ENCODE peak calls at places on chromosomes 7 and 10, in six cellular contexts. One of them, this sample, is unnamed.

GRCh38 chr7:28347964-28348363 is 64.4 kb upstream of the CREB5 start:
- DNase-seq in fibroblast of lung: peak
- DNase-seq in CD8-positive, alpha-beta T cell: no peak
- DNase-seq in CD8-positive, alpha-beta memory T cell: no peak
- DNase-seq in tibial artery: no peak
- DNase-seq in ovary: no peak
- DNase-seq in this sample: no peak

GRCh38 chr7:44608916-44609648 is 2.7 kb downstream of the OGDH start:
- DNase-seq in tibial artery: no peak
- DNase-seq in CD8-positive, alpha-beta memory T cell: no peak
- DNase-seq in ovary: no peak
- DNase-seq in CD8-positive, alpha-beta T cell: no peak
- DNase-seq in fibroblast of lung: no peak
- DNase-seq in this sample: peak

GRCh38 chr10:113484487-113484886 is 68.4 kb upstream of the HABP2 start:
- DNase-seq in fibroblast of lung: no peak
- DNase-seq in CD8-positive, alpha-beta T cell: no peak
- DNase-seq in CD8-positive, alpha-beta memory T cell: no peak
- DNase-seq in tibial artery: no peak
- DNase-seq in ovary: no peak
- DNase-seq in this sample: no peak

GRCh38 chr7:107501593-107501992 is 31.7 kb downstream of the GPR22 start:
- DNase-seq in fibroblast of lung: peak
- DNase-seq in ovary: no peak
- DNase-seq in CD8-positive, alpha-beta T cell: no peak
- DNase-seq in tibial artery: no peak
- DNase-seq in CD8-positive, alpha-beta memory T cell: no peak
- DNase-seq in this sample: peak

GRCh38 chr7:2979276-2979675 is 64.4 kb downstream of the CARD11 start:
- DNase-seq in CD8-positive, alpha-beta T cell: no peak
- DNase-seq in CD8-positive, alpha-beta memory T cell: peak
- DNase-seq in fibroblast of lung: no peak
- DNase-seq in ovary: no peak
- DNase-seq in tibial artery: no peak
- DNase-seq in this sample: no peak

GRCh38 chr10:60140681-60141632 is 234.6 kb upstream of the CCDC6 start:
- DNase-seq in CD8-positive, alpha-beta T cell: no peak
- DNase-seq in CD8-positive, alpha-beta memory T cell: no peak
- DNase-seq in tibial artery: no peak
- DNase-seq in ovary: peak
- DNase-seq in fibroblast of lung: peak
- DNase-seq in this sample: peak

GRCh38 chr10:48287417-48288391 is 13.2 kb upstream of the FRMPD2 start:
- DNase-seq in tibial artery: no peak
- DNase-seq in ovary: peak
- DNase-seq in CD8-positive, alpha-beta memory T cell: no peak
- DNase-seq in fibroblast of lung: no peak
- DNase-seq in CD8-positive, alpha-beta T cell: no peak
- DNase-seq in this sample: no peak

GRCh38 chr7:73717991-73718405 is 1.5 kb downstream of the STX1A start:
- DNase-seq in CD8-positive, alpha-beta memory T cell: peak
- DNase-seq in tibial artery: no peak
- DNase-seq in CD8-positive, alpha-beta T cell: peak
- DNase-seq in fibroblast of lung: peak
- DNase-seq in ovary: no peak
- DNase-seq in this sample: peak

GRCh38 chr7:30472771-30473392 is 5.7 kb downstream of the NOD1 start:
- DNase-seq in CD8-positive, alpha-beta T cell: no peak
- DNase-seq in tibial artery: no peak
- DNase-seq in fibroblast of lung: peak
- DNase-seq in CD8-positive, alpha-beta memory T cell: no peak
- DNase-seq in ovary: no peak
- DNase-seq in this sample: peak

GRCh38 chr7:117064688-117065087 is 111.4 kb downstream of the ST7 start:
- DNase-seq in CD8-positive, alpha-beta memory T cell: no peak
- DNase-seq in tibial artery: no peak
- DNase-seq in CD8-positive, alpha-beta T cell: no peak
- DNase-seq in ovary: no peak
- DNase-seq in fibroblast of lung: no peak
- DNase-seq in this sample: no peak

GRCh38 chr7:139602143-139602722 is 78.7 kb downstream of the CLEC2L start:
- DNase-seq in ovary: no peak
- DNase-seq in fibroblast of lung: peak
- DNase-seq in tibial artery: no peak
- DNase-seq in CD8-positive, alpha-beta T cell: no peak
- DNase-seq in CD8-positive, alpha-beta memory T cell: peak
- DNase-seq in this sample: peak

GRCh38 chr7:20193242-20193777 is 23.9 kb downstream of the MACC1 start:
- DNase-seq in tibial artery: no peak
- DNase-seq in CD8-positive, alpha-beta T cell: no peak
- DNase-seq in fibroblast of lung: peak
- DNase-seq in CD8-positive, alpha-beta memory T cell: no peak
- DNase-seq in ovary: no peak
- DNase-seq in this sample: no peak

GRCh38 chr7:88610942-88611341 is 148.6 kb upstream of the ZNF804B start:
- DNase-seq in tibial artery: no peak
- DNase-seq in ovary: no peak
- DNase-seq in fibroblast of lung: no peak
- DNase-seq in CD8-positive, alpha-beta T cell: no peak
- DNase-seq in CD8-positive, alpha-beta memory T cell: no peak
- DNase-seq in this sample: no peak

GRCh38 chr7:95776561-95777185 is 4.3 kb downstream of the DYNC1I1 start:
- DNase-seq in ovary: no peak
- DNase-seq in fibroblast of lung: no peak
- DNase-seq in tibial artery: no peak
- DNase-seq in CD8-positive, alpha-beta memory T cell: no peak
- DNase-seq in CD8-positive, alpha-beta T cell: no peak
- DNase-seq in this sample: peak

GRCh38 chr7:95772298-95772770 is at the start of gene DYNC1I1:
- DNase-seq in CD8-positive, alpha-beta T cell: no peak
- DNase-seq in CD8-positive, alpha-beta memory T cell: no peak
- DNase-seq in tibial artery: peak
- DNase-seq in ovary: peak
- DNase-seq in fibroblast of lung: peak
- DNase-seq in this sample: peak

GRCh38 chr7:95777266-95777665 is 4.9 kb downstream of the DYNC1I1 start:
- DNase-seq in tibial artery: no peak
- DNase-seq in CD8-positive, alpha-beta T cell: no peak
- DNase-seq in fibroblast of lung: no peak
- DNase-seq in ovary: no peak
- DNase-seq in CD8-positive, alpha-beta memory T cell: no peak
- DNase-seq in this sample: no peak

DNA sequence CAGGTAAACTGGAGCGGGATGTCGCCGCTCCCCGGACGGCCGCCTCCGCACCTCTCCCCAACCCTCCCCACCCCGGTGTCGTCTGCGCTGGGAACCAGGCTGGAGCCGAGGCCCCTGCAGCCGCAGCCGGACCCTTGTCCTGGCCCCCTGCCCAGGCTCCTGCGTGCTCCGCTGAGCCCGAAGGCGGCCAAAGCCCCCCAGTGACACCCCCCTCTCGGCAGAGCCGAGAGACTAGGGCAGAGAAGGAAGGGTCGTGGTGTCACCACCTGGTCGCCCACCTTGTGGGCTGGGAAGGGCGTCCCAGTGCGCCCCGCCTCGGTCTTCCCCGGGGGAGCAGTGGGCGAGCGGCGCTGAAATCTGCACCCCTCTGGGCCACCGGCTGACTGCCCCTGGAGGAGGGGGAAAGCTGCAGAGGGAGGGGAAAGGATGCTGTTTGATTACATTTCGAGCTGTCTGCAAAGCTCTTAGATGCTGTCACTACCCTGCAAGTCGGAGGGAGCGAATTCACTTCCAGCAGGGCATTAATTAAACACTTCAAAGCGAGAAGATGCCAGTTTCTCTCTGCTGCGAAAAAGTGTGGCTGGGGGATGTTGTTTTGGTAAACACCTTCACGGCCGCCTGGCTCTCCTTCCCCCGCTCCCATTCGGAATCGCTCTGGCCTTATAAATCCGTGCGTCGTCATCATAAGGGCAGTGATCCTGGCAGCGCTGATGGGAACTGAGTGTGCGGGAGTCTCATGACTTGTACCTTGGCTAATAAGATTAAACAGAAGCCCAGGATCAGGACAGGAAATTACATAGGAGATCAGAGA is 622 bp downstream of the DYNC1I1 start:
- DNase-seq in CD8-positive, alpha-beta T cell: no peak
- DNase-seq in fibroblast of lung: peak
- DNase-seq in ovary: peak
- DNase-seq in CD8-positive, alpha-beta memory T cell: no peak
- DNase-seq in tibial artery: peak
- DNase-seq in this sample: peak
- H3K4me3 ChIP-seq in CD8-positive, alpha-beta T cell: no peak
- H3K4me3 ChIP-seq in fibroblast of lung: peak
- H3K4me3 ChIP-seq in ovary: peak
- H3K4me3 ChIP-seq in CD8-positive, alpha-beta memory T cell: no peak
- H3K4me3 ChIP-seq in tibial artery: peak
- H3K4me3 ChIP-seq in this sample: peak

GRCh38 chr10:61992683-61993629 is 91.5 kb downstream of the ARID5B start:
- DNase-seq in ovary: no peak
- DNase-seq in fibroblast of lung: peak
- DNase-seq in CD8-positive, alpha-beta T cell: peak
- DNase-seq in tibial artery: peak
- DNase-seq in CD8-positive, alpha-beta memory T cell: peak
- DNase-seq in this sample: peak
- H3K4me3 ChIP-seq in ovary: no peak
- H3K4me3 ChIP-seq in fibroblast of lung: peak
- H3K4me3 ChIP-seq in CD8-positive, alpha-beta T cell: no peak
- H3K4me3 ChIP-seq in tibial artery: peak
- H3K4me3 ChIP-seq in CD8-positive, alpha-beta memory T cell: peak
- H3K4me3 ChIP-seq in this sample: peak

GRCh38 chr10:124446830-124447740 is 2.8 kb downstream of the NKX1-2 start:
- DNase-seq in tibial artery: no peak
- DNase-seq in ovary: no peak
- DNase-seq in CD8-positive, alpha-beta memory T cell: no peak
- DNase-seq in fibroblast of lung: no peak
- DNase-seq in CD8-positive, alpha-beta T cell: no peak
- DNase-seq in this sample: no peak
- H3K4me3 ChIP-seq in tibial artery: no peak
- H3K4me3 ChIP-seq in ovary: no peak
- H3K4me3 ChIP-seq in CD8-positive, alpha-beta memory T cell: no peak
- H3K4me3 ChIP-seq in fibroblast of lung: no peak
- H3K4me3 ChIP-seq in CD8-positive, alpha-beta T cell: no peak
- H3K4me3 ChIP-seq in this sample: peak

GRCh38 chr10:42997849-42998165 is 79.1 kb upstream of the RET start:
- DNase-seq in tibial artery: no peak
- DNase-seq in CD8-positive, alpha-beta T cell: no peak
- DNase-seq in ovary: no peak
- DNase-seq in fibroblast of lung: no peak
- DNase-seq in CD8-positive, alpha-beta memory T cell: no peak
- DNase-seq in this sample: no peak
- H3K4me3 ChIP-seq in tibial artery: no peak
- H3K4me3 ChIP-seq in CD8-positive, alpha-beta T cell: no peak
- H3K4me3 ChIP-seq in ovary: no peak
- H3K4me3 ChIP-seq in fibroblast of lung: no peak
- H3K4me3 ChIP-seq in CD8-positive, alpha-beta memory T cell: no peak
- H3K4me3 ChIP-seq in this sample: no peak

GRCh38 chr10:92755725-92756124 is 66.0 kb downstream of the HHEX start:
- DNase-seq in ovary: no peak
- DNase-seq in fibroblast of lung: peak
- DNase-seq in CD8-positive, alpha-beta T cell: no peak
- DNase-seq in tibial artery: no peak
- DNase-seq in CD8-positive, alpha-beta memory T cell: no peak
- DNase-seq in this sample: no peak

GRCh38 chr10:92758594-92758993 is 68.8 kb downstream of the HHEX start:
- DNase-seq in tibial artery: no peak
- DNase-seq in CD8-positive, alpha-beta memory T cell: no peak
- DNase-seq in CD8-positive, alpha-beta T cell: no peak
- DNase-seq in fibroblast of lung: no peak
- DNase-seq in ovary: no peak
- DNase-seq in this sample: no peak

GRCh38 chr10:92757720-92758119 is 68.0 kb downstream of the HHEX start:
- DNase-seq in tibial artery: no peak
- DNase-seq in ovary: no peak
- DNase-seq in fibroblast of lung: no peak
- DNase-seq in CD8-positive, alpha-beta memory T cell: no peak
- DNase-seq in CD8-positive, alpha-beta T cell: no peak
- DNase-seq in this sample: no peak

GRCh38 chr10:92756233-92757065 is 66.7 kb downstream of the HHEX start:
- DNase-seq in fibroblast of lung: peak
- DNase-seq in CD8-positive, alpha-beta memory T cell: no peak
- DNase-seq in tibial artery: no peak
- DNase-seq in CD8-positive, alpha-beta T cell: no peak
- DNase-seq in ovary: no peak
- DNase-seq in this sample: no peak

GRCh38 chr10:92757066-92757716 is 67.4 kb downstream of the HHEX start:
- DNase-seq in CD8-positive, alpha-beta T cell: no peak
- DNase-seq in CD8-positive, alpha-beta memory T cell: no peak
- DNase-seq in ovary: peak
- DNase-seq in fibroblast of lung: peak
- DNase-seq in tibial artery: peak
- DNase-seq in this sample: peak
- H3K4me3 ChIP-seq in CD8-positive, alpha-beta T cell: no peak
- H3K4me3 ChIP-seq in CD8-positive, alpha-beta memory T cell: no peak
- H3K4me3 ChIP-seq in ovary: no peak
- H3K4me3 ChIP-seq in fibroblast of lung: no peak
- H3K4me3 ChIP-seq in tibial artery: no peak
- H3K4me3 ChIP-seq in this sample: no peak